ENCODE peak calls at places on chromosome 16, in ten cellular contexts. S is prostate gland, H is GM12878, J is stomach, G is K562, V is transverse colon, W is HepG2, R is endothelial cell of umbilical vein, N is breast epithelium, D is sigmoid colon. F is an unnamed sample.

GRCh38 chr16:74726736-74727135 is 26.1 kb upstream of the MLKL start:
- DNase-seq in S (no peak), H (no peak), J (no peak), G (peak; percentile 67), V (peak; percentile 29), W (peak; percentile 50), R (no peak), N (no peak), D (no peak), F (no peak)

GRCh38 chr16:50288920-50289319 is 22.6 kb downstream of the ADCY7 start:
- DNase-seq in S (no peak), H (no peak), J (no peak), G (no peak), V (no peak), W (no peak), R (no peak), N (no peak), D (no peak), F (no peak)

GRCh38 chr16:23729503-23730424 is 16.7 kb upstream of the ERN2 start:
- DNase-seq in S (no peak), H (no peak), J (peak; percentile 58), G (peak; percentile 45), V (peak; percentile 87), W (peak; percentile 51), R (no peak), N (no peak), D (no peak), F (no peak)

GRCh38 chr16:86387461-86388440 is 122.6 kb upstream of the FOXF1 start:
- DNase-seq in S (no peak), H (no peak), J (no peak), G (peak; percentile 24), V (no peak), W (no peak), R (peak; percentile 89), N (no peak), D (no peak), F (no peak)

GRCh38 chr16:24396350-24397271 is 140.5 kb downstream of the CACNG3 start:
- DNase-seq in S (no peak), H (no peak), J (no peak), G (no peak), V (no peak), W (no peak), R (no peak), N (no peak), D (no peak), F (no peak)

GRCh38 chr16:77849640-77850258 is 61.4 kb downstream of the VAT1L start:
- DNase-seq in S (no peak), H (no peak), J (no peak), G (no peak), V (no peak), W (no peak), R (no peak), N (no peak), D (no peak), F (peak; percentile 28)

GRCh38 chr16:14399397-14400284 is 230.4 kb downstream of the PARN start:
- DNase-seq in S (no peak), H (peak; percentile 60), J (no peak), G (no peak), V (no peak), W (peak; percentile 99), R (peak; percentile 34), N (no peak), D (peak; percentile 79), F (peak; percentile 86)

GRCh38 chr16:88977028-88977844 is at the start of gene CBFA2T3:
- DNase-seq in S (no peak), H (no peak), J (peak; percentile 56), G (peak; percentile 79), V (peak; percentile 79), W (no peak), R (peak; percentile 84), N (peak; percentile 57), D (peak; percentile 90), F (peak; percentile 79)

GRCh38 chr16:577796-578195 is 8.0 kb downstream of the PIGQ start:
- DNase-seq in S (no peak), H (no peak), J (no peak), G (no peak), V (no peak), W (no peak), R (no peak), N (no peak), D (no peak), F (no peak)

GRCh38 chr16:576197-576822 is 6.5 kb downstream of the PIGQ start:
- DNase-seq in S (no peak), H (no peak), J (no peak), G (no peak), V (no peak), W (no peak), R (no peak), N (no peak), D (no peak), F (no peak)

GRCh38 chr16:578232-578869 is 8.6 kb downstream of the PIGQ start:
- DNase-seq in S (no peak), H (no peak), J (no peak), G (no peak), V (no peak), W (no peak), R (no peak), N (no peak), D (no peak), F (no peak)

GRCh38 chr16:575354-576196 is 5.8 kb downstream of the PIGQ start:
- DNase-seq in S (no peak), H (no peak), J (no peak), G (no peak), V (no peak), W (no peak), R (no peak), N (no peak), D (no peak), F (no peak)

GRCh38 chr16:576823-577201 is 7.0 kb downstream of the PIGQ start:
- DNase-seq in S (no peak), H (no peak), J (no peak), G (peak; percentile 35), V (no peak), W (no peak), R (no peak), N (no peak), D (no peak), F (no peak)
- TF ChIP-seq POLR2AphosphoS5 in S (no peak), H (no peak), J (no peak), G (no peak), V (no peak), W (no peak), R (no peak), N (no peak), D (no peak), F (no peak)

GRCh38 chr16:4293181-4293716 is 20.4 kb upstream of the TFAP4 start:
- DNase-seq in S (no peak), H (no peak), J (no peak), G (no peak), V (no peak), W (no peak), R (no peak), N (no peak), D (no peak), F (no peak)
- H3K4me3 ChIP-seq in S (no peak overlapping the region), H (no peak overlapping the region), J (no peak overlapping the region), G (no peak overlapping the region), V (no peak overlapping the region), W (peak overlapping the region; percentile 60), R (no peak overlapping the region), N (no peak overlapping the region), D (no peak overlapping the region), F (no peak overlapping the region)

GRCh38 chr16:69419956-69420355 is 4.5 kb upstream of the CYB5B start:
- DNase-seq in S (no peak), H (no peak), J (no peak), G (no peak), V (no peak), W (no peak), R (no peak), N (no peak), D (no peak), F (no peak)

GRCh38 chr16:69423189-69423588 is 1.2 kb upstream of the CYB5B start:
- DNase-seq in S (no peak), H (no peak), J (no peak), G (no peak), V (no peak), W (no peak), R (no peak), N (no peak), D (no peak), F (no peak)

GRCh38 chr16:69428652-69429051 is 4.2 kb downstream of the CYB5B start:
- DNase-seq in S (no peak), H (no peak), J (no peak), G (no peak), V (no peak), W (peak; percentile 21), R (no peak), N (no peak), D (no peak), F (no peak)

GRCh38 chr16:69424935-69425784 is 741 bp downstream of the CYB5B start:
- DNase-seq in S (no peak), H (no peak), J (no peak), G (no peak), V (no peak), W (no peak), R (no peak), N (no peak), D (no peak), F (no peak)

GRCh38 chr16:69424053-69424934 is at the start of gene CYB5B:
- DNase-seq in S (peak; percentile 95), H (peak; percentile 98), J (peak; percentile 94), G (peak; percentile 88), V (peak; percentile 96), W (peak; percentile 97), R (peak; percentile 99), N (peak; percentile 95), D (peak; percentile 97), F (peak; percentile 96)
- TF ChIP-seq POLR2A in S (peak; percentile 67), H (peak; percentile 97), J (no peak), G (peak; percentile 95), V (peak; percentile 93), W (peak; percentile 88), R (peak; percentile 90), N (peak; percentile 65), D (peak; percentile 78), F (peak; percentile 39)

GRCh38 chr16:4648917-4649316 is 24.3 kb downstream of the MGRN1 start:
- DNase-seq in S (no peak), H (no peak), J (no peak), G (no peak), V (no peak), W (no peak), R (no peak), N (no peak), D (no peak), F (no peak)

GRCh38 chr16:4652561-4652960 is 27.9 kb downstream of the MGRN1 start:
- DNase-seq in S (no peak), H (no peak), J (no peak), G (no peak), V (no peak), W (no peak), R (no peak), N (no peak), D (no peak), F (no peak)

GRCh38 chr16:4651842-4652241 is 27.2 kb downstream of the MGRN1 start:
- DNase-seq in S (no peak), H (no peak), J (no peak), G (no peak), V (no peak), W (no peak), R (no peak), N (no peak), D (no peak), F (no peak)

GRCh38 chr16:4647661-4647965 is 23.0 kb downstream of the MGRN1 start:
- DNase-seq in S (no peak), H (no peak), J (no peak), G (no peak), V (no peak), W (no peak), R (no peak), N (no peak), D (no peak), F (no peak)

DNA sequence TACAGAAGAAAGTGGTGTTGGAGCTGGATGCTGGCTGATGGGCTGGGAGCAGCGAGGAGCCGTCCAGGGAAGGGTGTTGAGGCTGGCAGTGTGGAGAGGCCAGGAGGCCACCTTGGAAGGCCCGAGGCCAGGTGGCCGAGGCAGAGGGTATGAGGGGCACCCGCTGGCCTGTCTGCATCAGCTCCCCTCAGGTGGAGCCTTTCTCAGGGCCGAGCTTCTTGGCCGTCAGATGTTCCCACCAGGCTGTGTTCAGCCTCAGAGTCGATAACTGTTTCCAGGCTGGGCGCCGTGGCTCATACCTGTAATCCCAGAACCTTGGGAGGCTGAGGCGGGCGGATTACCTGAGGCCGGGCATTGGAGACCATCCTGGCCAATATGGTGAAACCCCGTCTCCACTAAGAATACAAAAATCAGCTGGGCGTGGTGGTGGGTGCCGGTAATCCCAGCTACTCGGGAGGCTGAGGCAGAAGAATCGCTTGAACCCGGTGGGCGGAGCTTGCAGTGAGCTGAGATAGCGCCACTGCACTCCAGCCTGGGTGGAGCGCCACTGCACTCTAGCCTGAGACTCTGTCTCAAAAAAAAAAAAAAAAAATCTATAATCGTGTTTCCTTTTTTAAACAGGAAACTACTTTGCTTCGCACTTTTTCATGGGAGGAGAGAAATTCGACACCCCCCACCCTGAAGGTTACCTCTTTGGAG is 25.3 kb downstream of the MGRN1 start:
- DNase-seq in S (no peak), H (no peak), J (no peak), G (no peak), V (no peak), W (no peak), R (no peak), N (no peak), D (no peak), F (no peak)
- TF ChIP-seq POLR2AphosphoS5 in S (no peak), H (no peak), J (no peak), G (no peak), V (no peak), W (no peak), R (no peak), N (no peak), D (no peak), F (no peak)

F was measured in suprapubic skin.